ENCODE peak calls at places on chromosomes 4 and X, in ten cellular contexts. X, Z, K, M, H, O, L, E, J and F are unnamed samples.
A peak's percentile ranks its signal among the peaks of the same experiment; 100 is the strongest.

GRCh38 chr4:128287159-128287870 is at the start of gene PGRMC2:
- DNase-seq in X (peak; percentile 81), Z (no peak), K (no peak), M (peak; percentile 32), H (peak; percentile 53), O (peak; percentile 24), L (no peak), E (no peak), J (peak; percentile 55), F (no peak)

GRCh38 chr4:77193511-77194236 is 36.7 kb downstream of the CCNG2 start:
- DNase-seq in X (peak; percentile 78), Z (peak; percentile 76), K (peak; percentile 10), M (peak; percentile 39), H (no peak), O (no peak), L (no peak), E (peak; percentile 59), J (peak; percentile 94), F (no peak)

GRCh38 chr4:15088394-15089041 is 86.2 kb downstream of the CPEB2 start:
- DNase-seq in X (no peak), Z (no peak), K (no peak), M (no peak), H (no peak), O (no peak), L (no peak), E (no peak), J (no peak), F (no peak)

GRCh38 chrX:65985922-65986588 is 53.8 kb downstream of the VSIG4 start:
- DNase-seq in X (no peak), Z (peak; percentile 41), K (no peak), M (no peak), H (peak; percentile 47), O (peak; percentile 53), L (peak; percentile 22), E (peak; percentile 28), J (peak; percentile 61), F (no peak)

GRCh38 chrX:48957477-48957826 is at the start of gene OTUD5:
- DNase-seq in X (peak; percentile 84), Z (peak; percentile 78), K (no peak), M (no peak), H (peak; percentile 52), O (no peak), L (peak; percentile 65), E (peak; percentile 65), J (no peak), F (no peak)

GRCh38 chr4:165873298-165874071 is 448 bp downstream of the TLL1 start:
- DNase-seq in X (no peak), Z (no peak), K (no peak), M (no peak), H (peak; percentile 16), O (peak; percentile 16), L (peak; percentile 21), E (no peak), J (no peak), F (no peak)

GRCh38 chrX:119194631-119195030 is 41.5 kb upstream of the PGRMC1 start:
- DNase-seq in X (no peak), Z (no peak), K (no peak), M (no peak), H (peak; percentile 27), O (peak; percentile 58), L (no peak), E (no peak), J (peak; percentile 23), F (no peak)

GRCh38 chr4:173332963-173333657 is 1.0 kb downstream of the HMGB2 start:
- DNase-seq in X (no peak), Z (no peak), K (no peak), M (no peak), H (peak; percentile 15), O (peak; percentile 17), L (no peak), E (peak; percentile 3), J (peak; percentile 38), F (no peak)

GRCh38 chr4:2757426-2757825 is 1.3 kb upstream of the TNIP2 start:
- DNase-seq in X (no peak), Z (no peak), K (no peak), M (no peak), H (no peak), O (no peak), L (no peak), E (no peak), J (no peak), F (no peak)

GRCh38 chrX:151596282-151596681 is 32.8 kb downstream of the PASD1 start:
- DNase-seq in X (no peak), Z (no peak), K (no peak), M (no peak), H (no peak), O (no peak), L (no peak), E (no peak), J (no peak), F (no peak)

GRCh38 chr4:81436928-81437327 is 34.8 kb downstream of the RASGEF1B start:
- DNase-seq in X (no peak), Z (no peak), K (no peak), M (no peak), H (no peak), O (no peak), L (no peak), E (no peak), J (no peak), F (no peak)

GRCh38 chr4:109441858-109442480 is 8.4 kb downstream of the SEC24B start:
- DNase-seq in X (no peak), Z (no peak), K (no peak), M (no peak), H (no peak), O (peak; percentile 17), L (no peak), E (no peak), J (no peak), F (no peak)

GRCh38 chr4:186931519-186931918 is 207.9 kb upstream of the FAT1 start:
- DNase-seq in X (no peak), Z (no peak), K (no peak), M (no peak), H (peak; percentile 67), O (peak; percentile 77), L (no peak), E (no peak), J (no peak), F (no peak)

GRCh38 chr4:123125477-123125876 is 203.1 kb upstream of the NUDT6 start:
- DNase-seq in X (no peak), Z (no peak), K (no peak), M (no peak), H (no peak), O (no peak), L (no peak), E (no peak), J (no peak), F (no peak)

GRCh38 chr4:177087060-177087459 is 222.6 kb upstream of the NEIL3 start:
- DNase-seq in X (no peak), Z (no peak), K (no peak), M (no peak), H (no peak), O (no peak), L (no peak), E (no peak), J (no peak), F (no peak)

GRCh38 chr4:124902111-124902510 is 189.6 kb upstream of the ANKRD50 start:
- DNase-seq in X (no peak), Z (no peak), K (no peak), M (no peak), H (no peak), O (no peak), L (no peak), E (no peak), J (no peak), F (no peak)

GRCh38 chr4:175298119-175298518 is 380.0 kb downstream of the ADAM29 start:
- DNase-seq in X (no peak), Z (no peak), K (no peak), M (no peak), H (peak; percentile 89), O (peak; percentile 76), L (no peak), E (no peak), J (no peak), F (no peak)

GRCh38 chr4:38152305-38152704 is 192.1 kb downstream of the PTTG2 start:
- DNase-seq in X (no peak), Z (no peak), K (no peak), M (no peak), H (no peak), O (no peak), L (no peak), E (no peak), J (no peak), F (no peak)

GRCh38 chrX:26192204-26192603 is at the start of gene MAGEB6:
- DNase-seq in X (no peak), Z (no peak), K (no peak), M (no peak), H (no peak), O (no peak), L (no peak), E (no peak), J (no peak), F (no peak)

GRCh38 chr4:55545681-55546632 is 752 bp downstream of the CLOCK start:
- DNase-seq in X (peak; percentile 85), Z (peak; percentile 38), K (peak; percentile 61), M (peak; percentile 44), H (peak; percentile 70), O (peak; percentile 63), L (peak; percentile 60), E (peak; percentile 59), J (peak; percentile 73), F (peak; percentile 21)

GRCh38 chr4:154807042-154807630 is 26.1 kb downstream of the RBM46 start:
- DNase-seq in X (no peak), Z (no peak), K (no peak), M (no peak), H (peak; percentile 53), O (peak; percentile 67), L (peak; percentile 9), E (no peak), J (peak; percentile 68), F (peak; percentile 28)

GRCh38 chr4:23022032-23022431 is 329.3 kb downstream of the GBA3 start:
- DNase-seq in X (no peak), Z (no peak), K (no peak), M (no peak), H (peak; percentile 51), O (peak; percentile 15), L (no peak), E (no peak), J (no peak), F (no peak)

GRCh38 chr4:25154594-25155265 is 5.5 kb downstream of the SEPSECS start:
- DNase-seq in X (no peak), Z (no peak), K (no peak), M (no peak), H (no peak), O (no peak), L (no peak), E (no peak), J (no peak), F (no peak)

GRCh38 chr4:173014113-173014558 is 154.5 kb upstream of the GALNT7 start:
- DNase-seq in X (no peak), Z (no peak), K (no peak), M (no peak), H (peak; percentile 84), O (peak; percentile 83), L (no peak), E (no peak), J (no peak), F (no peak)

GRCh38 chr4:5724377-5724776 is 13.4 kb downstream of the EVC start:
- DNase-seq in X (no peak), Z (no peak), K (no peak), M (no peak), H (peak; percentile 75), O (no peak), L (no peak), E (no peak), J (no peak), F (no peak)

GRCh38 chr4:7365472-7366179 is 69.1 kb downstream of the PSAPL1 start:
- DNase-seq in X (no peak), Z (no peak), K (peak; percentile 51), M (no peak), H (no peak), O (no peak), L (peak; percentile 85), E (no peak), J (no peak), F (peak; percentile 96)

GRCh38 chrX:11953615-11954014 is 184.7 kb upstream of the FRMPD4 start:
- DNase-seq in X (no peak), Z (no peak), K (no peak), M (no peak), H (peak; percentile 95), O (peak; percentile 86), L (no peak), E (no peak), J (no peak), F (no peak)

GRCh38 chr4:17142232-17142711 is 243.8 kb upstream of the LDB2 start:
- DNase-seq in X (no peak), Z (no peak), K (no peak), M (no peak), H (peak; percentile 96), O (peak; percentile 97), L (no peak), E (no peak), J (no peak), F (no peak)